ENCODE peak calls at places on chromosomes 13 and 19, in six cellular contexts. G is activated effector memory CD4-positive, alpha-beta T cell treated with anti-CD3 and anti-CD28 coated beads, Interleukin-2, amount 50 U/mL, for 16 hours; I is NCI-H1105; R is H54; Y is kidney; L is naive thymus-derived CD4-positive, alpha-beta T cell. N is an unnamed sample.

GRCh38 chr13:113814435-113814821 is 49.4 kb downstream of the GAS6 start:
- DNase-seq in R (no peak), I (no peak), G (no peak), L (no peak), Y (no peak), N (no peak)

GRCh38 chr19:31415322-31415721 is 66.1 kb upstream of the TSHZ3 start:
- DNase-seq in L (no peak), Y (no peak), R (no peak), G (no peak), I (no peak), N (no peak)

GRCh38 chr19:4151623-4152022 is 1.8 kb upstream of the CREB3L3 start:
- DNase-seq in L (no peak), G (no peak), R (no peak), Y (no peak), I (no peak), N (no peak)

GRCh38 chr13:72151241-72151640 is 284.2 kb upstream of the DACH1 start:
- DNase-seq in I (no peak), R (peak; percentile 2), L (no peak), G (no peak), Y (no peak), N (no peak)

GRCh38 chr13:33285420-33286124 is at the start of gene STARD13:
- DNase-seq in L (peak; percentile 3), R (peak; percentile 50), G (no peak), Y (peak; percentile 97), I (peak; percentile 21), N (peak; percentile 94)

GRCh38 chr19:22945560-22945959 is 57.4 kb downstream of the ZNF728 start:
- DNase-seq in Y (no peak), L (no peak), I (no peak), G (no peak), R (no peak), N (no peak)

GRCh38 chr13:34035676-34036325 is 217.9 kb downstream of the RFC3 start:
- DNase-seq in I (no peak), L (no peak), G (no peak), Y (no peak), R (no peak), N (no peak)

GRCh38 chr13:75393839-75394238 is 88.1 kb downstream of the TBC1D4 start:
- DNase-seq in G (no peak), Y (no peak), I (no peak), R (no peak), L (no peak), N (no peak)

GRCh38 chr13:44879452-44880058 is 109.7 kb downstream of the NUFIP1 start:
- DNase-seq in I (no peak), L (no peak), Y (no peak), G (no peak), R (no peak), N (peak; percentile 11)

GRCh38 chr19:38500450-38500849 is 67.0 kb downstream of the RYR1 start:
- DNase-seq in L (no peak), R (no peak), I (no peak), G (no peak), Y (no peak), N (no peak)